ENCODE peak calls at places on chromosome 9, in four cellular contexts. U, Q, N and P are unnamed samples.

GRCh38 chr9:32431940-32432555 is 47.6 kb downstream of the ACO1 start:
- DNase-seq in U (peak), Q (peak), N (peak), P (peak)

GRCh38 chr9:131639771-131640437 is 94.6 kb downstream of the PRRT1B start:
- DNase-seq in U (no peak), Q (peak), N (no peak), P (no peak)

GRCh38 chr9:13181652-13182051 is 97.8 kb downstream of the MPDZ start:
- DNase-seq in U (no peak), Q (no peak), N (no peak), P (no peak)

GRCh38 chr9:122286764-122287163 is 22.1 kb downstream of the MRRF start:
- DNase-seq in U (no peak), Q (no peak), N (no peak), P (no peak)

GRCh38 chr9:16543691-16544090 is 326.8 kb downstream of the BNC2 start:
- DNase-seq in U (no peak), Q (no peak), N (no peak), P (no peak)

GRCh38 chr9:118992813-118993747 is 376.2 kb downstream of the BRINP1 start:
- DNase-seq in U (no peak), Q (no peak), N (no peak), P (no peak)

GRCh38 chr9:92970467-92970923 is 23.2 kb downstream of the FGD3 start:
- DNase-seq in U (no peak), Q (no peak), N (peak), P (no peak)

GRCh38 chr9:129351642-129352151 is 173.6 kb upstream of the IER5L start:
- DNase-seq in U (peak), Q (peak), N (no peak), P (no peak)

GRCh38 chr9:79637180-79637925 is 65.6 kb downstream of the TLE4 start:
- DNase-seq in U (no peak), Q (no peak), N (no peak), P (no peak)

GRCh38 chr9:114207034-114207815 is 51.9 kb downstream of the COL27A1 start:
- DNase-seq in U (no peak), Q (peak), N (peak), P (no peak)

GRCh38 chr9:112487008-112487798 is 576 bp downstream of the KIAA1958 start:
- DNase-seq in U (peak), Q (peak), N (peak), P (peak)

GRCh38 chr9:134384811-134385479 is 58.7 kb downstream of the RXRA start:
- DNase-seq in U (no peak), Q (no peak), N (peak), P (no peak)

GRCh38 chr9:6007770-6008168 is 7.7 kb downstream of the RANBP6 start:
- DNase-seq in U (peak), Q (peak), N (peak), P (peak)

GRCh38 chr9:81522721-81523551 is 166.4 kb downstream of the TLE1 start:
- DNase-seq in U (no peak), Q (no peak), N (peak), P (no peak)